ENCODE peak calls at places on chromosome 16, in six cellular contexts. H is SK-N-SH, P is psoas muscle, W is sigmoid colon, N is stomach, R is cardiac muscle cell. A is an unnamed sample.

GRCh38 chr16:73019456-73020362 is 28.2 kb downstream of the ZFHX3 start:
- DNase-seq in H (no peak), P (no peak), W (peak; percentile 65), N (no peak), R (peak; percentile 88), A (peak; percentile 35)

GRCh38 chr16:57432989-57433388 is 14.2 kb downstream of the CIAPIN1 start:
- DNase-seq in H (no peak), P (no peak), W (no peak), N (peak; percentile 11), R (no peak), A (no peak)

GRCh38 chr16:86484240-86484639 is 26.1 kb upstream of the FOXF1 start:
- DNase-seq in H (no peak), P (no peak), W (no peak), N (no peak), R (no peak), A (no peak)

GRCh38 chr16:86995456-86995855 is 321.7 kb downstream of the C16orf95 start:
- DNase-seq in H (no peak), P (no peak), W (peak; percentile 61), N (no peak), R (no peak), A (no peak)

GRCh38 chr16:23323224-23324030 is 21.3 kb downstream of the SCNN1B start:
- DNase-seq in H (no peak), P (no peak), W (no peak), N (no peak), R (no peak), A (no peak)

GRCh38 chr16:20695024-20695423 is 2.5 kb downstream of the ACSM1 start:
- DNase-seq in H (no peak), P (no peak), W (no peak), N (peak; percentile 35), R (no peak), A (no peak)

GRCh38 chr16:66958857-66959644 is 2.0 kb upstream of the CES3 start:
- DNase-seq in H (no peak), P (no peak), W (no peak), N (no peak), R (no peak), A (no peak)

GRCh38 chr16:87160218-87160617 is 157.0 kb downstream of the C16orf95 start:
- DNase-seq in H (no peak), P (no peak), W (no peak), N (no peak), R (peak; percentile 20), A (no peak)

GRCh38 chr16:71700822-71701221 is 23.7 kb downstream of the PHLPP2 start:
- DNase-seq in H (no peak), P (no peak), W (no peak), N (no peak), R (no peak), A (no peak)

GRCh38 chr16:80971814-80972213 is 34.9 kb downstream of the CMC2 start:
- DNase-seq in H (no peak), P (no peak), W (no peak), N (no peak), R (no peak), A (no peak)

GRCh38 chr16:14193316-14193871 is 122.3 kb downstream of the MRTFB start:
- DNase-seq in H (no peak), P (no peak), W (no peak), N (peak; percentile 34), R (no peak), A (no peak)

GRCh38 chr16:4381935-4382794 is 10.5 kb downstream of the VASN start:
- DNase-seq in H (no peak), P (peak; percentile 17), W (no peak), N (no peak), R (no peak), A (peak; percentile 45)

GRCh38 chr16:82701302-82702022 is 74.7 kb downstream of the CDH13 start:
- DNase-seq in H (no peak), P (no peak), W (no peak), N (no peak), R (peak; percentile 61), A (no peak)

GRCh38 chr16:76527244-76527643 is 250.0 kb downstream of the CNTNAP4 start:
- DNase-seq in H (no peak), P (no peak), W (no peak), N (no peak), R (no peak), A (no peak)

GRCh38 chr16:68448360-68448970 is at the start of gene SMPD3:
- DNase-seq in H (peak; percentile 97), P (peak; percentile 97), W (peak; percentile 97), N (peak; percentile 99), R (peak; percentile 100), A (peak; percentile 100)
- H3K4me3 ChIP-seq in H (peak within 1 kb of the TSS; percentile 81), P (peak within 1 kb of the TSS; percentile 70), W (peak within 1 kb of the TSS; percentile 56), N (peak within 1 kb of the TSS; percentile 53), R (peak within 1 kb of the TSS; percentile 37), A (peak within 1 kb of the TSS; percentile 81)

DNA sequence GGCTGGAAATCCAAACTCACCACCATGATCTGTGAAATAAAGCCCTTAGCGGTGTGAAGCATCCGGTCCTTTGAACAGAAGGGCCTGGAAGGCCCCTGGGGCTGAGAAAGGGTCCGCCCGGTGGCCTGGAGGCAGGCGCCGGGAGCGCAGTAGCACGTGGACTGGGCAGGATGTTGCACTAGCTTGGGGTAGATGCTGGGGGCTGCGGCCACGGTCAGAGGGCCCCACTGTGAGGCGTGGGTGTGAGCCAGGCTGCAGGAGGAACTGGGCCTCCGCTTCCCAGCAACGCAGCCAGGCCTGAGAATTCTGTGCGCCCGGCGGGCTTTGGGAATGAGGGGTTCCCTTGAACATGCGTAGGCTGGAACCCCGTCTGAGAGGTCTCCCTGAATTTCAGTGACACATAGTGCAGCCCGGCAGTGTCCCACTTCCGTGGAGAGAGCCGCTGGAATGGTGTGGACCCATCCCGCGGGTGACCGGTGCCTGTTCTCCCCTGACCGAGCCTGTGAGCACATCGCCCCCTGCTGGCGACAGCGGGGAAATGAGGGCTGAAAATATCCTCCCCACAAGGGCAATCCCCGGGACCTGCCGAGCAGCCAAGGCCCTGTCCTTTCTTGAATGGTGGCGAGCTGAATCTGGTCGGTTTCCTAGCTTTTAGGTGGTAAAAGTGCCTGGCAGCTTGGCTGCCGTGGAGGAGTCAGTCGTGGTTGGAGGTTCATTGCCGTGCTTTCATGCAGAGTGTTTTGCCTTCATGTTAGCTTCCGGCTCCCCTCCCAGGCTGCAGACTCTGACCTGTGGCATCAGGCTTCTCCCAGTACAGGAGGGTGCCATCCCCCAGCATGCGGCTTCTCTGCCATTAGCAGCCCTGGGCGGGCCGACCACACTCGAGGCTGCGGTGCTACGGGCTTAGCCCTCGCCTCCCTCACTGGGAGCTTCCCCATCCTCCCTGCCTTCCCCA is 43.8 kb downstream of the DNAJA2 start:
- DNase-seq in H (peak; percentile 92), P (peak; percentile 71), W (peak; percentile 78), N (peak; percentile 80), R (peak; percentile 67), A (peak; percentile 93)
- H3K4me3 ChIP-seq in H (no peak overlapping the region), P (no peak overlapping the region), W (no peak overlapping the region), N (no peak overlapping the region), R (no peak overlapping the region), A (no peak overlapping the region)

GRCh38 chr16:79776243-79776884 is 175.8 kb upstream of the MAF start:
- DNase-seq in H (no peak), P (peak; percentile 35), W (peak; percentile 84), N (no peak), R (peak; percentile 55), A (peak; percentile 62)
- H3K4me3 ChIP-seq in H (no peak overlapping the region), P (no peak overlapping the region), W (no peak overlapping the region), N (no peak overlapping the region), R (no peak overlapping the region), A (no peak overlapping the region)

DNA sequence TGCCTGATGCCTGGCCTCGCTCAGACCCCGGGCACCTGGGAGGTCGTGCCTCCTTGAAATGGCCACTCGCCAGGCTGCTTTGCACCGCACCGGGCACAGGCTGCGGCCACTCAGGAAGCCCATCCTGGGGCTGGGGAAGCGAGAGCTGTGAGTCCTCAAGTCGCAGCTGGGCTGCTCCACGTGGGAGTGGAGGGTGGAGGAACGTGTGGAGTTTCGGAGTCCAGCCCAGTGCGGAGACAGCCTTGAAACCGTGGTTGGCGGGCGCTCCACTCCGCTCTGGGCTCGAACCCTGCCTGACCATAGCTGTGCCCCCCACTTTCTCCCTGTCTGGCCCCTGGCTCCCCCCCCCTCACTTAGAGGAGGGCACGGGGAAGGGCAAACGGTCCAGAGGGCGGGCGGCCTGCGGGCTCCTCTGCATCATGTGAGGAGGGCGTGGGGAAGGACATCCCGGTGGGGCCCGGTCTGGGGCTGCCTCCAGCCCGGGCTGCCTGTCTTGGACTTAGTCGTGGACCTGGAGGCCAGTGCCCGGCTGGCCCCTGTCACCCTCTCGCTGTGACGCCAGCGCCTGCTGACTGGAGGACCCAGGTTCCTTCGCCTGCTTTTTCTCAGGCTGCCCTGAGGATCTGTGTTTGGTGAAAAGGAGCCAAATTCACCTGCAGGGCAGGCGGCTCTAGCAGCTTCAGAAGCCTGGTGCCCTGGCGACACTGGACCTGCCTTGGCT is 2.5 kb downstream of the UBE2I start:
- DNase-seq in H (no peak), P (no peak), W (no peak), N (no peak), R (peak; percentile 30), A (no peak)
- H3K4me3 ChIP-seq in H (peak overlapping the region; percentile 94), P (peak overlapping the region; percentile 90), W (peak overlapping the region; percentile 74), N (peak overlapping the region; percentile 79), R (peak overlapping the region; percentile 92), A (peak overlapping the region; percentile 97)

A was measured in endodermal cell.